ENCODE peak calls at places on chromosomes 6 and 20, in ten cellular contexts. H is ovary, R is PC-9, F is K562, O is GM23338, W is HFF-Myc, V is fibroblast of lung, Q is heart left ventricle, Y is pancreas, U is breast epithelium. X is an unnamed sample.
A peak's percentile ranks its signal among the peaks of the same experiment; 100 is the strongest.

GRCh38 chr6:30329331-30329730 is 2.6 kb downstream of the TRIM39 start:
- DNase-seq in O (no peak), Y (no peak), V (no peak), R (no peak), F (no peak), U (no peak), W (no peak), H (no peak), Q (no peak), X (no peak)

GRCh38 chr6:44415424-44415823 is 27.9 kb downstream of the CDC5L start:
- DNase-seq in Y (no peak), H (no peak), W (no peak), U (no peak), F (peak; percentile 37), V (no peak), R (no peak), O (peak; percentile 4), Q (no peak), X (no peak)

GRCh38 chr6:154343473-154344308 is 12.9 kb downstream of the IPCEF1 start:
- DNase-seq in O (peak; percentile 85), V (peak; percentile 28), U (peak; percentile 72), F (peak; percentile 31), W (peak; percentile 29), Q (no peak), H (peak; percentile 37), Y (peak; percentile 63), R (peak; percentile 92), X (no peak)

GRCh38 chr20:6756961-6757595 is 10.4 kb upstream of the BMP2 start:
- DNase-seq in V (no peak), Y (no peak), F (no peak), R (no peak), H (no peak), W (no peak), Q (no peak), O (no peak), U (no peak), X (no peak)

GRCh38 chr6:19851273-19852089 is 14.3 kb downstream of the ID4 start:
- DNase-seq in H (no peak), W (peak; percentile 44), U (no peak), V (peak; percentile 83), R (peak; percentile 68), O (peak; percentile 87), Y (no peak), F (no peak), Q (no peak), X (no peak)

GRCh38 chr6:971981-972640 is 279.2 kb upstream of the EXOC2 start:
- DNase-seq in W (peak; percentile 66), F (no peak), Q (no peak), Y (no peak), V (no peak), U (no peak), R (no peak), O (no peak), H (no peak), X (no peak)

GRCh38 chr6:33419580-33420492 is at the start of gene SYNGAP1:
- DNase-seq in Q (no peak), R (no peak), U (no peak), H (peak; percentile 79), V (peak; percentile 73), O (peak; percentile 76), F (no peak), Y (no peak), W (no peak), X (peak; percentile 59)

GRCh38 chr20:60011512-60012507 is 53.6 kb downstream of the CDH26 start:
- DNase-seq in Q (no peak), O (no peak), F (no peak), U (no peak), R (no peak), V (no peak), H (no peak), W (no peak), Y (no peak), X (no peak)

GRCh38 chr6:57135885-57136284 is 36.2 kb upstream of the BAG2 start:
- DNase-seq in O (no peak), F (no peak), V (peak; percentile 53), Q (no peak), Y (no peak), R (no peak), H (no peak), W (peak; percentile 14), U (no peak), X (no peak)

GRCh38 chr6:14518515-14519217 is 401.1 kb downstream of the CD83 start:
- DNase-seq in O (no peak), Y (no peak), F (no peak), W (peak; percentile 79), R (no peak), U (no peak), H (no peak), Q (no peak), V (no peak), X (no peak)

GRCh38 chr6:168145747-168146596 is 67.0 kb upstream of the FRMD1 start:
- DNase-seq in V (no peak), R (no peak), U (no peak), W (no peak), F (no peak), H (peak; percentile 4), O (no peak), Y (no peak), Q (no peak), X (no peak)

GRCh38 chr20:57315964-57316480 is 13.6 kb upstream of the SPO11 start:
- DNase-seq in O (no peak), R (no peak), V (no peak), W (no peak), Q (no peak), H (no peak), U (no peak), Y (no peak), F (no peak), X (no peak)

GRCh38 chr6:20266851-20267608 is 54.8 kb upstream of the MBOAT1 start:
- DNase-seq in H (no peak), V (no peak), Y (no peak), O (no peak), Q (no peak), F (peak; percentile 62), U (no peak), R (peak; percentile 57), W (no peak), X (no peak)

GRCh38 chr20:5931411-5931810 is 18.9 kb downstream of the TRMT6 start:
- DNase-seq in Q (no peak), O (no peak), H (no peak), Y (no peak), U (no peak), F (no peak), V (no peak), W (no peak), R (no peak), X (no peak)

GRCh38 chr6:154852700-154853099 is 119.5 kb downstream of the SCAF8 start:
- DNase-seq in O (no peak), Y (no peak), H (no peak), U (no peak), Q (no peak), F (no peak), V (peak; percentile 58), R (peak; percentile 61), W (no peak), X (no peak)

GRCh38 chr6:82145926-82146452 is 101.6 kb downstream of the IBTK start:
- DNase-seq in W (no peak), H (no peak), V (no peak), F (no peak), R (no peak), Y (no peak), O (no peak), Q (no peak), U (no peak), X (no peak)

GRCh38 chr6:41373367-41373918 is 38.0 kb downstream of the NCR2 start:
- DNase-seq in R (no peak), U (no peak), F (no peak), Q (no peak), O (no peak), W (no peak), Y (no peak), H (no peak), V (no peak), X (no peak)

GRCh38 chr6:41371461-41371991 is 36.1 kb downstream of the NCR2 start:
- DNase-seq in V (peak; percentile 40), Q (peak; percentile 73), O (peak; percentile 82), W (no peak), Y (peak; percentile 68), H (no peak), R (no peak), U (no peak), F (no peak), X (no peak)

GRCh38 chr6:41373919-41374617 is 38.7 kb downstream of the NCR2 start:
- DNase-seq in V (no peak), O (peak; percentile 85), H (no peak), Y (no peak), U (no peak), R (no peak), F (no peak), W (no peak), Q (no peak), X (no peak)

GRCh38 chr6:41371992-41372525 is 36.7 kb downstream of the NCR2 start:
- DNase-seq in Y (no peak), R (no peak), V (peak; percentile 15), W (no peak), O (peak; percentile 70), F (no peak), Q (no peak), U (no peak), H (no peak), X (no peak)

GRCh38 chr6:41372526-41373366 is 37.3 kb downstream of the NCR2 start:
- DNase-seq in O (peak; percentile 70), F (no peak), Y (no peak), U (no peak), V (peak; percentile 9), H (no peak), R (no peak), Q (no peak), W (no peak), X (no peak)
- H3K4me3 ChIP-seq in O (peak overlapping the region; percentile 59), F (no peak overlapping the region), Y (peak overlapping the region; percentile 13), U (no peak overlapping the region), V (no peak overlapping the region), H (no peak overlapping the region), R (no peak overlapping the region), Q (peak overlapping the region; percentile 42), W (no peak overlapping the region), X (peak overlapping the region; percentile 54)

GRCh38 chr20:54099894-54100293 is 29.5 kb upstream of the BCAS1 start:
- DNase-seq in V (no peak), H (no peak), Y (no peak), O (no peak), W (no peak), U (no peak), Q (no peak), R (no peak), F (no peak), X (no peak)
- TF ChIP-seq CTCF in V (no peak), H (no peak), Y (no peak), O (no peak), W (no peak), U (no peak), Q (no peak), R (no peak), F (no peak), X (no peak)

GRCh38 chr6:156970595-156971112 is 193.5 kb downstream of the ARID1B start:
- DNase-seq in F (no peak), H (no peak), W (no peak), Q (no peak), U (no peak), R (no peak), V (no peak), O (no peak), Y (no peak), X (no peak)
- H3K4me3 ChIP-seq in F (no peak overlapping the region), H (no peak overlapping the region), W (no peak overlapping the region), Q (no peak overlapping the region), U (no peak overlapping the region), R (no peak overlapping the region), V (no peak overlapping the region), O (no peak overlapping the region), Y (no peak overlapping the region), X (no peak overlapping the region)

GRCh38 chr6:13357551-13358075 is 29.3 kb upstream of the TBC1D7 start:
- DNase-seq in V (peak; percentile 79), R (no peak), O (peak; percentile 66), H (no peak), F (no peak), W (peak; percentile 27), Q (no peak), U (no peak), Y (no peak), X (peak; percentile 63)
- TF ChIP-seq CTCF in V (peak; percentile 42), R (no peak), O (no peak), H (no peak), F (no peak), W (no peak), Q (no peak), U (no peak), Y (no peak), X (peak; percentile 14)